ENCODE peak calls at places on chromosomes 12 and 14, in six cellular contexts. A is K562, U is HCT116, D is H1, P is GM12878, Q is HepG2. M is an unnamed sample.

GRCh38 chr12:109893250-109893995 is 6.7 kb upstream of the TCHP start:
- DNase-seq in A (no peak), U (no peak), D (no peak), P (no peak), Q (no peak), M (no peak)

GRCh38 chr12:130601327-130601726 is 114.8 kb downstream of the RIMBP2 start:
- DNase-seq in A (no peak), U (no peak), D (no peak), P (no peak), Q (no peak), M (no peak)

GRCh38 chr14:39015964-39016577 is 87.0 kb downstream of the SEC23A start:
- DNase-seq in A (no peak), U (no peak), D (no peak), P (no peak), Q (no peak), M (no peak)

GRCh38 chr14:104247336-104248202 is 109.2 kb downstream of the KIF26A start:
- DNase-seq in A (no peak), U (no peak), D (no peak), P (no peak), Q (no peak), M (no peak)

GRCh38 chr14:89266754-89267153 is 150.3 kb downstream of the FOXN3 start:
- DNase-seq in A (no peak), U (no peak), D (no peak), P (no peak), Q (no peak), M (no peak)

GRCh38 chr14:54719406-54719805 is 152.5 kb downstream of the SAMD4A start:
- DNase-seq in A (no peak), U (no peak), D (no peak), P (no peak), Q (peak; percentile 67), M (no peak)

GRCh38 chr12:101732318-101732717 is 6.9 kb downstream of the SYCP3 start:
- DNase-seq in A (no peak), U (no peak), D (no peak), P (no peak), Q (no peak), M (no peak)

GRCh38 chr14:104743461-104744380 is 9.2 kb upstream of the SIVA1 start:
- DNase-seq in A (no peak), U (no peak), D (no peak), P (no peak), Q (no peak), M (no peak)

GRCh38 chr12:117860111-117860510 is 108.7 kb downstream of the KSR2 start:
- DNase-seq in A (no peak), U (no peak), D (no peak), P (no peak), Q (no peak), M (no peak)

GRCh38 chr12:117855165-117855564 is 113.6 kb downstream of the KSR2 start:
- DNase-seq in A (no peak), U (no peak), D (no peak), P (no peak), Q (no peak), M (no peak)

GRCh38 chr12:117854339-117855012 is 114.3 kb downstream of the KSR2 start:
- DNase-seq in A (peak; percentile 80), U (no peak), D (peak; percentile 91), P (no peak), Q (peak; percentile 38), M (peak; percentile 85)

GRCh38 chr12:117861691-117862090 is 107.1 kb downstream of the KSR2 start:
- DNase-seq in A (no peak), U (no peak), D (no peak), P (no peak), Q (no peak), M (no peak)

DNA sequence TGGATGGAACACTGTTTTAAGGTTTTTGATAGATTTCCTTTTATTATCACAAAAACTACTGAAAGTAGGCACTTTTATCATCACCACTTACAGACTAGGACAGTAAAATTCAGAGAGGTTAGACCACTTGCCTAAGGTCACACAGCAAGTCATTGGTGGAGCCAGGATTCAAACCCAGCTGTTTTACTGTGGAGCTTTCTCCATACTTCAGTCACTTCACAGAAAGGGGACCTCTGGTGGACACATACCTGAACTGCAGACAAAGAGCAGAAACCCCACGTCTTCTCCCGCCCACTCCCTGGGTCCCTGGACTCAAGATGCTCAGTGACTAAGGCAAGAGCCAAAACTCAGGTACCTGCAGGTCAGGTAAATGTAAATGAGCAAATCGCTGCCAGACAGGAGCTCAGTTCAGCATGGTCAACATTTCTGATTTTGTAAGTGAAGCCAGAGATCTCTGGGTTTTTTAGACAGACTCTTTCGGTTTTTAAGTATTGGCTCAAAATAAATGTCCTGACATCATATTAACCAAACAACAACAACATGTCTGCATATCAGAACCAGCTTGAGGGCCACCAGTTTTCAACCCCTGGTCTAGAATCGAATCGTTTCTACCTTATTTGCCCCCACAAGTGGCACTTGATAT is 111.0 kb downstream of the KSR2 start:
- DNase-seq in A (peak; percentile 76), U (no peak), D (peak; percentile 87), P (peak; percentile 25), Q (peak; percentile 35), M (peak; percentile 81)
- TF ChIP-seq JUND in A (no peak), U (no peak), D (no peak), P (no peak), Q (no peak), M (no peak)

GRCh38 chr12:25493682-25494081 is 59.4 kb downstream of the LMNTD1 start:
- DNase-seq in A (no peak), U (no peak), D (no peak), P (no peak), Q (no peak), M (no peak)
- TF ChIP-seq JUND in A (no peak), U (no peak), D (no peak), P (no peak), Q (no peak), M (no peak)

GRCh38 chr12:115147916-115148315 is 463.9 kb upstream of the TBX3 start:
- DNase-seq in A (no peak), U (no peak), D (no peak), P (no peak), Q (no peak), M (no peak)
- TF ChIP-seq JUND in A (no peak), U (no peak), D (no peak), P (no peak), Q (no peak), M (no peak)

GRCh38 chr14:65359503-65359902 is 53.0 kb upstream of the FUT8 start:
- DNase-seq in A (no peak), U (peak; percentile 29), D (no peak), P (no peak), Q (peak; percentile 14), M (peak; percentile 49)

GRCh38 chr14:65356327-65356836 is 56.1 kb upstream of the FUT8 start:
- DNase-seq in A (peak; percentile 11), U (peak; percentile 98), D (no peak), P (no peak), Q (peak; percentile 55), M (no peak)

GRCh38 chr14:65361920-65362319 is 50.6 kb upstream of the FUT8 start:
- DNase-seq in A (no peak), U (no peak), D (no peak), P (no peak), Q (no peak), M (no peak)

GRCh38 chr14:65357091-65357490 is 55.4 kb upstream of the FUT8 start:
- DNase-seq in A (no peak), U (no peak), D (no peak), P (no peak), Q (no peak), M (no peak)

GRCh38 chr14:65360144-65360784 is 52.3 kb upstream of the FUT8 start:
- DNase-seq in A (no peak), U (no peak), D (no peak), P (no peak), Q (no peak), M (no peak)
- TF ChIP-seq JUND in A (no peak), U (no peak), D (no peak), P (no peak), Q (no peak), M (no peak)

GRCh38 chr14:29865299-29865698 is 62.3 kb downstream of the PRKD1 start:
- DNase-seq in A (no peak), U (no peak), D (no peak), P (no peak), Q (no peak), M (no peak)
- TF ChIP-seq JUND in A (no peak), U (no peak), D (no peak), P (no peak), Q (no peak), M (no peak)

GRCh38 chr14:53193193-53193592 is 40.1 kb upstream of the DDHD1 start:
- DNase-seq in A (no peak), U (no peak), D (no peak), P (no peak), Q (no peak), M (no peak)
- TF ChIP-seq JUND in A (no peak), U (no peak), D (no peak), P (no peak), Q (no peak), M (no peak)

GRCh38 chr12:79252358-79253075 is 387.9 kb downstream of the SYT1 start:
- DNase-seq in A (no peak), U (no peak), D (no peak), P (no peak), Q (no peak), M (no peak)
- TF ChIP-seq JUND in A (no peak), U (no peak), D (no peak), P (no peak), Q (no peak), M (no peak)

DNA sequence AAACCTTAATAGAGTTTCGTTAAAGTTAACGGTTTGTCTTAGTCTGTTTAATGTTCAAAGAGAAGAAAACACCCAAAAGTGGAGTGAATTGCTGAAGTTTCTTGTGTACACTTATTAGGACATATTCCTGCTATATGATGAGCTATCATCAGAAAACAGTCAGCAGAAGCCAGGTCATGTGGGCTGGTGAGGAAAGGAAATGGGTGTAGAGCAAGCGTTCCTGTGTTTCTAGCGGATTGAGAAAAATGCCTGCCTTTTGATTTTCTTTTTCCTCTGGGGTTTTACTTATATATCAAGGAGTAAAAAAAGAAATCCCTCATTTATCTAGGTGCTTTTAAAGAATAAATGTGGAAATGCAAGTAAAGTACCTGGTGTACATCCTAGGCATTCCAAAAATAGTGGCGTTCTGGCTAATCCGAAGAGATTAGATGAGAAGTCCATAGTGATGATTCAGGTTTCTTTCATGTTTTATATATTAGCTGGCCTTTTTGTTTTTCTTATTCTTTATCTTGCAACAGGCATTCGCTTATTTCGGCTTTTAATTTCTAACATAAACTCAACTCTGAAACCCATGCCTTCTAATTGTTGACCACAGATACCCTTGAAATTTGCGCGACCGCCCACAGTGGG is 50.7 kb downstream of the FLRT2 start:
- DNase-seq in A (no peak), U (no peak), D (no peak), P (no peak), Q (no peak), M (no peak)
- TF ChIP-seq JUND in A (no peak), U (no peak), D (no peak), P (no peak), Q (no peak), M (no peak)

DNA sequence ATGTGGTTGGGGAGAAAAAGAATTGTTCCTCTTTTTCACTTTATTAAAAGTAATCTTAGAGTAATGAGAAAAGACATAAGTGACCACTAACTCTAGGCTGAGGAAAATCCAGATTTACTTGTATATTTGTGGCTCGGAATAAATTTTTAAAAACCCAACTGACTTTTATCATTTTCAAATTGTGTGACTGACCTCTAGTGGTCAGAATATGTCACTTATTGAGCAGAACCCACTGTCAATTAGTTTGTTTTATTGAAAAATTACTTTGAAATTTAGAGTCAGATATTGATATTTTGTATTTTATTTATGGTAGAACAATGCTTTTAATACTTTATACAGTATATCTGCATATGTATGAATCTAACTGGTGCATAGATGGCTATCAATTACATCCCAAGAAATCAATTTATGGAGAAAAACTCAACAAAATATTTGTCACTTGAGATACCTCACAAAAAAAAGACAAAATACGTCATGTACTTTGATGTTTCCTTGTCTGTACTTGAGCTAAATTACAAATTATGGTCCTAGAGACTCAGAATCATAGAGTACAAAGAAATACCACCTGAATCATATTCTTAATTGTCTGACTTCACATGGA is 229.4 kb downstream of the CNTN1 start:
- DNase-seq in A (peak; percentile 14), U (peak; percentile 12), D (no peak), P (no peak), Q (peak; percentile 8), M (peak; percentile 54)
- TF ChIP-seq JUND in A (no peak), U (no peak), D (no peak), P (no peak), Q (no peak), M (no peak)

M was measured in T47D.